ENCODE peak calls at places on chromosomes 16 and 17, in four cellular contexts. Y is GM12878, V is K562, U is HL-60. M is an unnamed sample.

GRCh38 chr17:5122586-5123342 is 6.9 kb downstream of the USP6 start:
- DNase-seq in Y (no peak), V (no peak), U (no peak), M (no peak)

GRCh38 chr17:73526851-73527250 is 117.4 kb downstream of the SDK2 start:
- DNase-seq in Y (no peak), V (no peak), U (no peak), M (no peak)

GRCh38 chr16:2963611-2964415 is at the start of gene KREMEN2:
- DNase-seq in Y (no peak), V (peak), U (no peak), M (no peak)

GRCh38 chr16:31064882-31065461 is 9.1 kb downstream of the ZNF668 start:
- DNase-seq in Y (no peak), V (no peak), U (no peak), M (no peak)

GRCh38 chr17:50908860-50909764 is 43.0 kb upstream of the TOB1 start:
- DNase-seq in Y (no peak), V (no peak), U (peak), M (no peak)

GRCh38 chr17:68759002-68759342 is 157.8 kb upstream of the FAM20A start:
- DNase-seq in Y (no peak), V (no peak), U (no peak), M (no peak)

GRCh38 chr17:78459696-78460095 is 81.2 kb downstream of the PGS1 start:
- DNase-seq in Y (no peak), V (no peak), U (no peak), M (no peak)

GRCh38 chr16:85564277-85565051 is 48.7 kb upstream of the GSE1 start:
- DNase-seq in Y (no peak), V (peak), U (no peak), M (no peak)

GRCh38 chr17:1714488-1714979 is 4.4 kb upstream of the TLCD2 start:
- DNase-seq in Y (no peak), V (peak), U (no peak), M (no peak)

GRCh38 chr17:32873114-32873513 is 3.8 kb downstream of the MYO1D start:
- DNase-seq in Y (no peak), V (no peak), U (no peak), M (no peak)

GRCh38 chr16:77760800-77761199 is 27.6 kb upstream of the VAT1L start:
- DNase-seq in Y (no peak), V (no peak), U (no peak), M (no peak)

GRCh38 chr17:63500548-63501390 is 22.4 kb upstream of the KCNH6 start:
- DNase-seq in Y (no peak), V (no peak), U (no peak), M (no peak)

GRCh38 chr17:68390888-68391545 is 66.3 kb downstream of the WIPI1 start:
- DNase-seq in Y (no peak), V (no peak), U (no peak), M (no peak)

GRCh38 chr17:16037636-16038035 is 38.0 kb downstream of the TTC19 start:
- DNase-seq in Y (no peak), V (no peak), U (no peak), M (no peak)

GRCh38 chr17:64992325-64992802 is 64.2 kb downstream of the GNA13 start:
- DNase-seq in Y (no peak), V (no peak), U (no peak), M (no peak)

GRCh38 chr17:79851461-79851817 is 12.2 kb upstream of the CBX4 start:
- DNase-seq in Y (no peak), V (no peak), U (no peak), M (no peak)

GRCh38 chr16:60684002-60684401 is 1352.2 kb downstream of the CDH8 start:
- DNase-seq in Y (no peak), V (no peak), U (no peak), M (no peak)

GRCh38 chr17:1643293-1643998 is 2.1 kb downstream of the SCARF1 start:
- DNase-seq in Y (no peak), V (no peak), U (no peak), M (peak)

DNA sequence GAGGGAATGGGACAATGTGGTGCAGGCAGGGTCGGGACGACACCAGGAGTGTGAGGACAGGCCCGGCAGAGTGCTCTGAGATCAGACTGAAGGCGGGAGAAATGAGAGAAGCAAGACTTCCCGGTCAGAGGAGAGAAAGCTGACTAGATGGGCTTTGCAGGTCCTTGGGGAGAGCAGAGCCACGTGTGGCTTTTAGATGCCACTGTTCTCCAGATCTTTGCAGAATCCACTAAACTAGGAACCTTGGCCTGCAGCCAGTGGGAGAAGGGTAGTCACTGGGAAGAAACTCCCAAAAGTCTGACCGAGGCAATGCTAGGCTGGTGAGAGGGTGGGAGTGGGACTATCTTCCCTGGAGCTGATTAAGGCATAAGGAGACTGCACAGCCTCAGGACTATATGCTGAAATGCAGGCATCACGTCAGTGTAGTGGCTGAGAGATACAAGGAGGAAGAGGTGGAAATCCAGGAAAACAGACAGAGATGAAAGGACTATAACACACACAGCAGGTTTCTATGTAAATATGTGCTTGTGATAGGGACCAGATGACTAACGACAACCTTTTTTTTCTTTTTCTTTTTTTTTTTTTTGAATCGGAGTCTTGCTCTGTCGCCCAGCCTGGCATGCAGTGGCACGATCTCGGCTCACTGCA is 2.3 kb upstream of the GSDMA start:
- DNase-seq in Y (no peak), V (no peak), U (no peak), M (no peak)
- TF ChIP-seq SPI1 in Y (no peak), V (no peak), U (no peak), M (no peak)

GRCh38 chr17:38727661-38728220 is 2.4 kb upstream of the CISD3 start:
- DNase-seq in Y (no peak), V (no peak), U (no peak), M (no peak)
- TF ChIP-seq SPI1 in Y (no peak), V (no peak), U (no peak), M (no peak)

GRCh38 chr17:42676424-42677011 is at the start of gene PLEKHH3:
- DNase-seq in Y (no peak), V (no peak), U (no peak), M (no peak)
- TF ChIP-seq SPI1 in Y (no peak), V (no peak), U (no peak), M (no peak)

GRCh38 chr16:66935319-66936011 is at the start of gene CES2:
- DNase-seq in Y (no peak), V (no peak), U (no peak), M (no peak)
- TF ChIP-seq SPI1 in Y (no peak), V (no peak), U (no peak), M (no peak)